ENCODE peak calls at places on chromosomes 12 and 14, in ten cellular contexts. One of them, this sample, is unnamed.

GRCh38 chr12:117994551-117995438 is 21.7 kb upstream of the RFC5 start:
- DNase-seq in HTR-8/SVneo: no peak
- DNase-seq in fibroblast of lung: no peak
- DNase-seq in ACHN: no peak
- DNase-seq in fibroblast of pulmonary artery: no peak
- DNase-seq in GM19239: no peak
- DNase-seq in lung microvascular endothelial cell: no peak
- DNase-seq in stomach: no peak
- DNase-seq in stimulated activated CD8-positive, alpha-beta memory T cell treated with anti-CD3 and anti-CD28 coated beads, Interleukin-7, amount 100 ng/mL, for 4 hours: no peak
- DNase-seq in brain pericyte: no peak
- DNase-seq in this sample: no peak

GRCh38 chr12:1474567-1475153 is 119.7 kb downstream of the FBXL14 start:
- DNase-seq in lung microvascular endothelial cell: peak
- DNase-seq in ACHN: peak
- DNase-seq in stimulated activated CD8-positive, alpha-beta memory T cell treated with anti-CD3 and anti-CD28 coated beads, Interleukin-7, amount 100 ng/mL, for 4 hours: no peak
- DNase-seq in stomach: no peak
- DNase-seq in brain pericyte: peak
- DNase-seq in GM19239: no peak
- DNase-seq in fibroblast of pulmonary artery: peak
- DNase-seq in HTR-8/SVneo: peak
- DNase-seq in fibroblast of lung: peak
- DNase-seq in this sample: peak

GRCh38 chr12:55743131-55743921 is 404 bp downstream of the GDF11 start:
- DNase-seq in GM19239: peak
- DNase-seq in stimulated activated CD8-positive, alpha-beta memory T cell treated with anti-CD3 and anti-CD28 coated beads, Interleukin-7, amount 100 ng/mL, for 4 hours: no peak
- DNase-seq in HTR-8/SVneo: no peak
- DNase-seq in ACHN: peak
- DNase-seq in stomach: peak
- DNase-seq in fibroblast of lung: peak
- DNase-seq in lung microvascular endothelial cell: peak
- DNase-seq in fibroblast of pulmonary artery: peak
- DNase-seq in brain pericyte: no peak
- DNase-seq in this sample: peak

GRCh38 chr14:71891185-71891584 is 41.0 kb upstream of the RGS6 start:
- DNase-seq in GM19239: no peak
- DNase-seq in HTR-8/SVneo: no peak
- DNase-seq in fibroblast of lung: no peak
- DNase-seq in lung microvascular endothelial cell: no peak
- DNase-seq in ACHN: no peak
- DNase-seq in fibroblast of pulmonary artery: no peak
- DNase-seq in stomach: no peak
- DNase-seq in brain pericyte: no peak
- DNase-seq in stimulated activated CD8-positive, alpha-beta memory T cell treated with anti-CD3 and anti-CD28 coated beads, Interleukin-7, amount 100 ng/mL, for 4 hours: no peak
- DNase-seq in this sample: no peak

GRCh38 chr12:39935275-39935674 is 170.6 kb downstream of the SLC2A13 start:
- DNase-seq in stimulated activated CD8-positive, alpha-beta memory T cell treated with anti-CD3 and anti-CD28 coated beads, Interleukin-7, amount 100 ng/mL, for 4 hours: no peak
- DNase-seq in ACHN: no peak
- DNase-seq in brain pericyte: no peak
- DNase-seq in stomach: no peak
- DNase-seq in GM19239: no peak
- DNase-seq in fibroblast of pulmonary artery: peak
- DNase-seq in fibroblast of lung: peak
- DNase-seq in HTR-8/SVneo: no peak
- DNase-seq in lung microvascular endothelial cell: peak
- DNase-seq in this sample: no peak

GRCh38 chr12:27651201-27651600 is 45.0 kb upstream of the REP15 start:
- DNase-seq in ACHN: no peak
- DNase-seq in stomach: no peak
- DNase-seq in stimulated activated CD8-positive, alpha-beta memory T cell treated with anti-CD3 and anti-CD28 coated beads, Interleukin-7, amount 100 ng/mL, for 4 hours: no peak
- DNase-seq in brain pericyte: no peak
- DNase-seq in HTR-8/SVneo: no peak
- DNase-seq in fibroblast of pulmonary artery: no peak
- DNase-seq in lung microvascular endothelial cell: no peak
- DNase-seq in fibroblast of lung: no peak
- DNase-seq in GM19239: no peak
- DNase-seq in this sample: no peak

GRCh38 chr12:3190101-3190500 is 112.9 kb downstream of the TSPAN9 start:
- DNase-seq in brain pericyte: no peak
- DNase-seq in stomach: no peak
- DNase-seq in fibroblast of lung: no peak
- DNase-seq in fibroblast of pulmonary artery: no peak
- DNase-seq in ACHN: no peak
- DNase-seq in stimulated activated CD8-positive, alpha-beta memory T cell treated with anti-CD3 and anti-CD28 coated beads, Interleukin-7, amount 100 ng/mL, for 4 hours: no peak
- DNase-seq in GM19239: no peak
- DNase-seq in HTR-8/SVneo: no peak
- DNase-seq in lung microvascular endothelial cell: peak
- DNase-seq in this sample: no peak

GRCh38 chr12:130494736-130495135 is 157.0 kb downstream of the PIWIL1 start:
- DNase-seq in fibroblast of lung: no peak
- DNase-seq in fibroblast of pulmonary artery: no peak
- DNase-seq in stimulated activated CD8-positive, alpha-beta memory T cell treated with anti-CD3 and anti-CD28 coated beads, Interleukin-7, amount 100 ng/mL, for 4 hours: no peak
- DNase-seq in HTR-8/SVneo: no peak
- DNase-seq in ACHN: no peak
- DNase-seq in stomach: no peak
- DNase-seq in lung microvascular endothelial cell: no peak
- DNase-seq in GM19239: no peak
- DNase-seq in brain pericyte: no peak
- DNase-seq in this sample: no peak

GRCh38 chr12:52358575-52359350 is 8.5 kb downstream of the KRT85 start:
- DNase-seq in fibroblast of pulmonary artery: no peak
- DNase-seq in lung microvascular endothelial cell: no peak
- DNase-seq in stomach: no peak
- DNase-seq in fibroblast of lung: peak
- DNase-seq in ACHN: no peak
- DNase-seq in GM19239: peak
- DNase-seq in stimulated activated CD8-positive, alpha-beta memory T cell treated with anti-CD3 and anti-CD28 coated beads, Interleukin-7, amount 100 ng/mL, for 4 hours: no peak
- DNase-seq in HTR-8/SVneo: peak
- DNase-seq in brain pericyte: no peak
- DNase-seq in this sample: no peak

GRCh38 chr12:38745601-38746000 is 159.8 kb downstream of the CPNE8 start:
- DNase-seq in stimulated activated CD8-positive, alpha-beta memory T cell treated with anti-CD3 and anti-CD28 coated beads, Interleukin-7, amount 100 ng/mL, for 4 hours: no peak
- DNase-seq in ACHN: no peak
- DNase-seq in lung microvascular endothelial cell: no peak
- DNase-seq in fibroblast of lung: no peak
- DNase-seq in fibroblast of pulmonary artery: no peak
- DNase-seq in HTR-8/SVneo: no peak
- DNase-seq in brain pericyte: no peak
- DNase-seq in stomach: no peak
- DNase-seq in GM19239: no peak
- DNase-seq in this sample: no peak

GRCh38 chr14:58430156-58430555 is 2.6 kb downstream of the KIAA0586 start:
- DNase-seq in stomach: no peak
- DNase-seq in fibroblast of pulmonary artery: peak
- DNase-seq in brain pericyte: no peak
- DNase-seq in ACHN: peak
- DNase-seq in GM19239: no peak
- DNase-seq in stimulated activated CD8-positive, alpha-beta memory T cell treated with anti-CD3 and anti-CD28 coated beads, Interleukin-7, amount 100 ng/mL, for 4 hours: no peak
- DNase-seq in fibroblast of lung: peak
- DNase-seq in lung microvascular endothelial cell: peak
- DNase-seq in HTR-8/SVneo: no peak
- DNase-seq in this sample: no peak

GRCh38 chr12:132272706-132273105 is 56.7 kb downstream of the GALNT9 start:
- DNase-seq in GM19239: no peak
- DNase-seq in fibroblast of lung: no peak
- DNase-seq in ACHN: no peak
- DNase-seq in lung microvascular endothelial cell: no peak
- DNase-seq in stimulated activated CD8-positive, alpha-beta memory T cell treated with anti-CD3 and anti-CD28 coated beads, Interleukin-7, amount 100 ng/mL, for 4 hours: no peak
- DNase-seq in HTR-8/SVneo: no peak
- DNase-seq in fibroblast of pulmonary artery: no peak
- DNase-seq in stomach: no peak
- DNase-seq in brain pericyte: no peak
- DNase-seq in this sample: no peak

GRCh38 chr12:110577717-110578521 is 5.2 kb downstream of the PPTC7 start:
- DNase-seq in HTR-8/SVneo: no peak
- DNase-seq in GM19239: no peak
- DNase-seq in fibroblast of lung: peak
- DNase-seq in stomach: no peak
- DNase-seq in lung microvascular endothelial cell: peak
- DNase-seq in brain pericyte: no peak
- DNase-seq in fibroblast of pulmonary artery: peak
- DNase-seq in ACHN: peak
- DNase-seq in stimulated activated CD8-positive, alpha-beta memory T cell treated with anti-CD3 and anti-CD28 coated beads, Interleukin-7, amount 100 ng/mL, for 4 hours: peak
- DNase-seq in this sample: no peak

GRCh38 chr12:104656921-104657320 is 200.2 kb downstream of the CHST11 start:
- DNase-seq in stomach: no peak
- DNase-seq in fibroblast of pulmonary artery: peak
- DNase-seq in HTR-8/SVneo: no peak
- DNase-seq in GM19239: no peak
- DNase-seq in lung microvascular endothelial cell: no peak
- DNase-seq in ACHN: no peak
- DNase-seq in stimulated activated CD8-positive, alpha-beta memory T cell treated with anti-CD3 and anti-CD28 coated beads, Interleukin-7, amount 100 ng/mL, for 4 hours: no peak
- DNase-seq in brain pericyte: no peak
- DNase-seq in fibroblast of lung: no peak
- DNase-seq in this sample: no peak

GRCh38 chr12:83168756-83169155 is 482.1 kb downstream of the TMTC2 start:
- DNase-seq in brain pericyte: no peak
- DNase-seq in GM19239: no peak
- DNase-seq in HTR-8/SVneo: no peak
- DNase-seq in stimulated activated CD8-positive, alpha-beta memory T cell treated with anti-CD3 and anti-CD28 coated beads, Interleukin-7, amount 100 ng/mL, for 4 hours: no peak
- DNase-seq in fibroblast of pulmonary artery: no peak
- DNase-seq in lung microvascular endothelial cell: no peak
- DNase-seq in stomach: no peak
- DNase-seq in ACHN: no peak
- DNase-seq in fibroblast of lung: no peak
- DNase-seq in this sample: no peak

GRCh38 chr12:2794261-2794735 is 472 bp upstream of the FKBP4 start:
- DNase-seq in stomach: no peak
- DNase-seq in lung microvascular endothelial cell: no peak
- DNase-seq in GM19239: no peak
- DNase-seq in stimulated activated CD8-positive, alpha-beta memory T cell treated with anti-CD3 and anti-CD28 coated beads, Interleukin-7, amount 100 ng/mL, for 4 hours: no peak
- DNase-seq in HTR-8/SVneo: no peak
- DNase-seq in brain pericyte: no peak
- DNase-seq in ACHN: no peak
- DNase-seq in fibroblast of lung: no peak
- DNase-seq in fibroblast of pulmonary artery: peak
- DNase-seq in this sample: no peak

GRCh38 chr12:92612611-92613010 is 90.2 kb upstream of the PLEKHG7 start:
- DNase-seq in brain pericyte: no peak
- DNase-seq in HTR-8/SVneo: no peak
- DNase-seq in GM19239: no peak
- DNase-seq in stomach: no peak
- DNase-seq in ACHN: no peak
- DNase-seq in fibroblast of lung: no peak
- DNase-seq in lung microvascular endothelial cell: no peak
- DNase-seq in stimulated activated CD8-positive, alpha-beta memory T cell treated with anti-CD3 and anti-CD28 coated beads, Interleukin-7, amount 100 ng/mL, for 4 hours: no peak
- DNase-seq in fibroblast of pulmonary artery: no peak
- DNase-seq in this sample: no peak

GRCh38 chr12:69658203-69658602 is 40.9 kb downstream of the BEST3 start:
- DNase-seq in GM19239: no peak
- DNase-seq in stimulated activated CD8-positive, alpha-beta memory T cell treated with anti-CD3 and anti-CD28 coated beads, Interleukin-7, amount 100 ng/mL, for 4 hours: no peak
- DNase-seq in HTR-8/SVneo: no peak
- DNase-seq in brain pericyte: no peak
- DNase-seq in stomach: no peak
- DNase-seq in fibroblast of pulmonary artery: no peak
- DNase-seq in ACHN: no peak
- DNase-seq in lung microvascular endothelial cell: no peak
- DNase-seq in fibroblast of lung: no peak
- DNase-seq in this sample: no peak

GRCh38 chr12:5433081-5433839 is 1.4 kb downstream of the NTF3 start:
- DNase-seq in ACHN: peak
- DNase-seq in lung microvascular endothelial cell: no peak
- DNase-seq in stimulated activated CD8-positive, alpha-beta memory T cell treated with anti-CD3 and anti-CD28 coated beads, Interleukin-7, amount 100 ng/mL, for 4 hours: no peak
- DNase-seq in GM19239: no peak
- DNase-seq in brain pericyte: no peak
- DNase-seq in fibroblast of lung: peak
- DNase-seq in fibroblast of pulmonary artery: no peak
- DNase-seq in HTR-8/SVneo: no peak
- DNase-seq in stomach: no peak
- DNase-seq in this sample: no peak

GRCh38 chr12:40156031-40156764 is 50.3 kb upstream of the SLC2A13 start:
- DNase-seq in lung microvascular endothelial cell: no peak
- DNase-seq in HTR-8/SVneo: no peak
- DNase-seq in brain pericyte: no peak
- DNase-seq in stomach: no peak
- DNase-seq in ACHN: no peak
- DNase-seq in fibroblast of pulmonary artery: no peak
- DNase-seq in fibroblast of lung: no peak
- DNase-seq in GM19239: no peak
- DNase-seq in stimulated activated CD8-positive, alpha-beta memory T cell treated with anti-CD3 and anti-CD28 coated beads, Interleukin-7, amount 100 ng/mL, for 4 hours: no peak
- DNase-seq in this sample: no peak

GRCh38 chr14:24710403-24711063 is 76.5 kb upstream of the GZMB start:
- DNase-seq in GM19239: no peak
- DNase-seq in stimulated activated CD8-positive, alpha-beta memory T cell treated with anti-CD3 and anti-CD28 coated beads, Interleukin-7, amount 100 ng/mL, for 4 hours: peak
- DNase-seq in HTR-8/SVneo: peak
- DNase-seq in fibroblast of pulmonary artery: peak
- DNase-seq in fibroblast of lung: peak
- DNase-seq in ACHN: peak
- DNase-seq in lung microvascular endothelial cell: peak
- DNase-seq in brain pericyte: no peak
- DNase-seq in stomach: peak
- DNase-seq in this sample: peak

GRCh38 chr12:1594045-1594294 is 411 bp downstream of the FBXL14 start:
- DNase-seq in lung microvascular endothelial cell: peak
- DNase-seq in GM19239: peak
- DNase-seq in fibroblast of lung: peak
- DNase-seq in brain pericyte: no peak
- DNase-seq in stimulated activated CD8-positive, alpha-beta memory T cell treated with anti-CD3 and anti-CD28 coated beads, Interleukin-7, amount 100 ng/mL, for 4 hours: no peak
- DNase-seq in ACHN: peak
- DNase-seq in fibroblast of pulmonary artery: no peak
- DNase-seq in HTR-8/SVneo: peak
- DNase-seq in stomach: peak
- DNase-seq in this sample: peak

GRCh38 chr12:115341442-115341841 is 657.5 kb upstream of the TBX3 start:
- DNase-seq in HTR-8/SVneo: peak
- DNase-seq in lung microvascular endothelial cell: peak
- DNase-seq in fibroblast of lung: peak
- DNase-seq in ACHN: peak
- DNase-seq in stimulated activated CD8-positive, alpha-beta memory T cell treated with anti-CD3 and anti-CD28 coated beads, Interleukin-7, amount 100 ng/mL, for 4 hours: no peak
- DNase-seq in stomach: peak
- DNase-seq in brain pericyte: peak
- DNase-seq in GM19239: no peak
- DNase-seq in fibroblast of pulmonary artery: peak
- DNase-seq in this sample: peak

GRCh38 chr12:122965851-122966742 is at the start of gene ABCB9:
- DNase-seq in ACHN: peak
- DNase-seq in HTR-8/SVneo: peak
- DNase-seq in GM19239: peak
- DNase-seq in fibroblast of pulmonary artery: peak
- DNase-seq in fibroblast of lung: peak
- DNase-seq in stomach: peak
- DNase-seq in lung microvascular endothelial cell: peak
- DNase-seq in stimulated activated CD8-positive, alpha-beta memory T cell treated with anti-CD3 and anti-CD28 coated beads, Interleukin-7, amount 100 ng/mL, for 4 hours: peak
- DNase-seq in brain pericyte: no peak
- DNase-seq in this sample: peak

GRCh38 chr12:12671850-12672660 is 23.9 kb downstream of the GPR19 start:
- DNase-seq in HTR-8/SVneo: no peak
- DNase-seq in GM19239: no peak
- DNase-seq in ACHN: peak
- DNase-seq in brain pericyte: no peak
- DNase-seq in lung microvascular endothelial cell: no peak
- DNase-seq in stomach: no peak
- DNase-seq in fibroblast of pulmonary artery: no peak
- DNase-seq in fibroblast of lung: peak
- DNase-seq in stimulated activated CD8-positive, alpha-beta memory T cell treated with anti-CD3 and anti-CD28 coated beads, Interleukin-7, amount 100 ng/mL, for 4 hours: no peak
- DNase-seq in this sample: peak

GRCh38 chr14:76294876-76295275 is 81.1 kb upstream of the ESRRB start:
- DNase-seq in ACHN: no peak
- DNase-seq in brain pericyte: no peak
- DNase-seq in stomach: no peak
- DNase-seq in HTR-8/SVneo: no peak
- DNase-seq in lung microvascular endothelial cell: no peak
- DNase-seq in GM19239: no peak
- DNase-seq in fibroblast of lung: no peak
- DNase-seq in fibroblast of pulmonary artery: no peak
- DNase-seq in stimulated activated CD8-positive, alpha-beta memory T cell treated with anti-CD3 and anti-CD28 coated beads, Interleukin-7, amount 100 ng/mL, for 4 hours: no peak
- DNase-seq in this sample: no peak

GRCh38 chr12:121811434-121812319 is 7.9 kb downstream of the SETD1B start:
- DNase-seq in GM19239: peak
- DNase-seq in lung microvascular endothelial cell: peak
- DNase-seq in brain pericyte: no peak
- DNase-seq in stimulated activated CD8-positive, alpha-beta memory T cell treated with anti-CD3 and anti-CD28 coated beads, Interleukin-7, amount 100 ng/mL, for 4 hours: no peak
- DNase-seq in fibroblast of lung: peak
- DNase-seq in HTR-8/SVneo: peak
- DNase-seq in fibroblast of pulmonary artery: peak
- DNase-seq in ACHN: peak
- DNase-seq in stomach: peak
- DNase-seq in this sample: peak

GRCh38 chr14:44895716-44896115 is 66.0 kb downstream of the KLHL28 start:
- DNase-seq in GM19239: no peak
- DNase-seq in ACHN: peak
- DNase-seq in lung microvascular endothelial cell: peak
- DNase-seq in brain pericyte: no peak
- DNase-seq in stimulated activated CD8-positive, alpha-beta memory T cell treated with anti-CD3 and anti-CD28 coated beads, Interleukin-7, amount 100 ng/mL, for 4 hours: no peak
- DNase-seq in fibroblast of pulmonary artery: peak
- DNase-seq in HTR-8/SVneo: peak
- DNase-seq in fibroblast of lung: peak
- DNase-seq in stomach: no peak
- DNase-seq in this sample: no peak

This sample was measured in MG63.